ENCODE peak calls at places on chromosomes 5 and 9, in four cellular contexts. C is K562, B is GM12878, P is HepG2. W is an unnamed sample.

GRCh38 chr9:135736979-135737839 is 35.2 kb downstream of the KCNT1 start:
- DNase-seq in C (no peak), B (no peak), P (no peak), W (no peak)

GRCh38 chr5:174559141-174559540 is 165.2 kb upstream of the MSX2 start:
- DNase-seq in C (no peak), B (no peak), P (no peak), W (no peak)

GRCh38 chr5:59656351-59657254 is 236.9 kb downstream of the PDE4D start:
- DNase-seq in C (no peak), B (no peak), P (no peak), W (no peak)

GRCh38 chr9:76472925-76473324 is 13.9 kb downstream of the GCNT1 start:
- DNase-seq in C (no peak), B (no peak), P (no peak), W (peak)

GRCh38 chr5:91906494-91906893 is 523.4 kb upstream of the ARRDC3 start:
- DNase-seq in C (no peak), B (no peak), P (no peak), W (no peak)

GRCh38 chr9:93435386-93435785 is 16.1 kb upstream of the FAM120A start:
- DNase-seq in C (no peak), B (no peak), P (no peak), W (no peak)

GRCh38 chr5:96101358-96102089 is 139.9 kb upstream of the ELL2 start:
- DNase-seq in C (no peak), B (no peak), P (no peak), W (no peak)

GRCh38 chr5:159175547-159175946 is 33.8 kb downstream of the RNF145 start:
- DNase-seq in C (no peak), B (no peak), P (no peak), W (peak)

GRCh38 chr9:136624184-136624951 is 38.3 kb upstream of the EGFL7 start:
- DNase-seq in C (no peak), B (no peak), P (no peak), W (no peak)

GRCh38 chr9:11269036-11269435 is 656.2 kb upstream of the PTPRD start:
- DNase-seq in C (no peak), B (no peak), P (no peak), W (no peak)

GRCh38 chr9:137580209-137580957 is 1.7 kb upstream of the DPH7 start:
- DNase-seq in C (no peak), B (no peak), P (no peak), W (no peak)

GRCh38 chr5:98428806-98429205 is 344.7 kb upstream of the RGMB start:
- DNase-seq in C (no peak), B (peak), P (no peak), W (peak)

GRCh38 chr9:27194401-27195091 is 85.5 kb downstream of the TEK start:
- DNase-seq in C (no peak), B (no peak), P (no peak), W (peak)

GRCh38 chr9:81848472-81848871 is 79.8 kb upstream of the SPATA31D4 start:
- DNase-seq in C (no peak), B (no peak), P (peak), W (peak)

GRCh38 chr9:115118471-115119156 is 657 bp upstream of the TNC start:
- DNase-seq in C (no peak), B (no peak), P (no peak), W (peak)

GRCh38 chr5:89277791-89278190 is 394.8 kb upstream of the MEF2C start:
- DNase-seq in C (no peak), B (no peak), P (no peak), W (no peak)

GRCh38 chr9:92846662-92847145 is 31.1 kb downstream of the ZNF484 start:
- DNase-seq in C (no peak), B (no peak), P (no peak), W (no peak)

GRCh38 chr5:133990396-133990795 is 14.4 kb downstream of the VDAC1 start:
- DNase-seq in C (no peak), B (no peak), P (no peak), W (no peak)

GRCh38 chr5:78647838-78648358 is 674 bp downstream of the LHFPL2 start:
- DNase-seq in C (no peak), B (no peak), P (no peak), W (peak)

GRCh38 chr5:80254767-80255424 is 952 bp downstream of the SERINC5 start:
- DNase-seq in C (no peak), B (no peak), P (no peak), W (peak)

GRCh38 chr5:115487168-115487567 is 57.4 kb downstream of the FEM1C start:
- DNase-seq in C (no peak), B (no peak), P (no peak), W (no peak)

GRCh38 chr9:77163889-77164288 is 13.4 kb upstream of the VPS13A start:
- DNase-seq in C (no peak), B (no peak), P (no peak), W (peak)

GRCh38 chr5:150710165-150710564 is 9.3 kb upstream of the RBM22 start:
- DNase-seq in C (peak), B (no peak), P (no peak), W (peak)

GRCh38 chr9:137224850-137225694 is at the start of gene CYSRT1:
- DNase-seq in C (no peak), B (no peak), P (no peak), W (no peak)

GRCh38 chr9:128550226-128550625 is 2.2 kb upstream of the SPTAN1 start:
- DNase-seq in C (no peak), B (no peak), P (no peak), W (no peak)

GRCh38 chr9:125509476-125509875 is 197.5 kb downstream of the MAPKAP1 start:
- DNase-seq in C (no peak), B (no peak), P (no peak), W (no peak)

GRCh38 chr9:134482226-134482625 is 156.0 kb downstream of the RXRA start:
- DNase-seq in C (no peak), B (no peak), P (no peak), W (no peak)

GRCh38 chr5:115979628-115980041 is 17.4 kb downstream of the LVRN start:
- DNase-seq in C (no peak), B (no peak), P (no peak), W (no peak)

GRCh38 chr5:1553642-1554409 is 30.1 kb upstream of the LPCAT1 start:
- DNase-seq in C (no peak), B (no peak), P (no peak), W (no peak)

GRCh38 chr5:134846641-134846960 is 833 bp downstream of the C5orf24 start:
- DNase-seq in C (peak), B (no peak), P (peak), W (peak)

GRCh38 chr5:139966856-139967255 is 76.2 kb downstream of the NRG2 start:
- DNase-seq in C (no peak), B (no peak), P (no peak), W (no peak)

GRCh38 chr5:129074903-129075302 is 19.6 kb upstream of the ISOC1 start:
- DNase-seq in C (no peak), B (no peak), P (no peak), W (no peak)

GRCh38 chr5:73797142-73797530 is 171.1 kb downstream of the ARHGEF28 start:
- DNase-seq in C (no peak), B (no peak), P (no peak), W (no peak)

GRCh38 chr9:133882849-133883248 is 109.3 kb downstream of the VAV2 start:
- DNase-seq in C (no peak), B (no peak), P (no peak), W (no peak)

GRCh38 chr9:77883846-77884771 is 147.5 kb downstream of the GNAQ start:
- DNase-seq in C (no peak), B (no peak), P (no peak), W (no peak)

GRCh38 chr9:126822278-126822677 is 17.4 kb downstream of the ZBTB43 start:
- DNase-seq in C (no peak), B (no peak), P (no peak), W (no peak)

GRCh38 chr5:74949976-74950375 is 83.8 kb upstream of the FAM169A start:
- DNase-seq in C (no peak), B (no peak), P (no peak), W (no peak)

GRCh38 chr5:17004441-17005086 is 68.5 kb upstream of the MYO10 start:
- DNase-seq in C (no peak), B (no peak), P (no peak), W (no peak)

GRCh38 chr9:111992523-111992922 is 95.9 kb downstream of the UGCG start:
- DNase-seq in C (no peak), B (peak), P (no peak), W (peak)
- TF ChIP-seq MYC in C (no peak), B (no peak), P (no peak), W (no peak)

GRCh38 chr9:113911850-113912249 is 35.7 kb downstream of the ZNF618 start:
- DNase-seq in C (no peak), B (no peak), P (no peak), W (no peak)
- H3K9ac ChIP-seq in C (no peak), B (no peak), P (no peak), W (no peak)

GRCh38 chr5:76765249-76765648 is 49.3 kb downstream of the F2R start:
- DNase-seq in C (no peak), B (no peak), P (no peak), W (no peak)
- TF ChIP-seq MYC in C (no peak), B (no peak), P (no peak), W (no peak)

GRCh38 chr9:122366074-122366672 is 4.7 kb upstream of the PTGS1 start:
- DNase-seq in C (no peak), B (no peak), P (no peak), W (peak)
- H3K9ac ChIP-seq in C (no peak), B (no peak), P (no peak), W (no peak)